ENCODE peak calls at places on chromosome 1, in four cellular contexts. U is AG08396, M is omental fat pad, Z is nucleus accumbens. Q is an unnamed sample.

GRCh38 chr1:74733616-74734484 is 898 bp downstream of the TYW3 start:
- DNase-seq in Z (peak), M (no peak), U (peak), Q (no peak)

GRCh38 chr1:78447096-78447495 is 43.7 kb upstream of the PTGFR start:
- DNase-seq in M (no peak), Z (no peak), U (no peak), Q (no peak)

GRCh38 chr1:53715478-53715877 is 23.5 kb downstream of the GLIS1 start:
- DNase-seq in U (peak), Z (no peak), M (no peak), Q (no peak)

GRCh38 chr1:111934346-111934745 is 55.1 kb downstream of the KCND3 start:
- DNase-seq in M (no peak), U (no peak), Z (no peak), Q (no peak)

GRCh38 chr1:169959696-169960095 is 66.0 kb upstream of the SCYL3 start:
- DNase-seq in M (no peak), U (no peak), Z (no peak), Q (no peak)

GRCh38 chr1:116709666-116710167 is 42.2 kb upstream of the IGSF3 start:
- DNase-seq in M (no peak), Z (no peak), U (no peak), Q (no peak)

GRCh38 chr1:201006450-201006849 is 17.1 kb downstream of the KIF21B start:
- DNase-seq in U (no peak), Z (no peak), M (no peak), Q (no peak)

GRCh38 chr1:19872190-19872589 is 10.0 kb upstream of the OTUD3 start:
- DNase-seq in M (no peak), U (no peak), Z (no peak), Q (peak)

GRCh38 chr1:8560611-8561544 is 243.0 kb downstream of the SLC45A1 start:
- DNase-seq in Z (peak), U (peak), M (no peak), Q (peak)

GRCh38 chr1:3510136-3510955 is 55.9 kb downstream of the ARHGEF16 start:
- DNase-seq in M (no peak), Z (no peak), U (no peak), Q (no peak)

GRCh38 chr1:42418516-42418915 is 37.3 kb downstream of the ZMYND12 start:
- DNase-seq in M (no peak), U (no peak), Z (no peak), Q (no peak)

GRCh38 chr1:9873992-9874391 is 36.1 kb downstream of the CTNNBIP1 start:
- DNase-seq in Z (no peak), M (no peak), U (no peak), Q (no peak)

GRCh38 chr1:88354256-88354655 is 329.8 kb upstream of the PKN2 start:
- DNase-seq in Z (no peak), M (no peak), U (no peak), Q (no peak)

GRCh38 chr1:96722161-96722908 is 751 bp downstream of the PTBP2 start:
- DNase-seq in Z (peak), U (peak), M (no peak), Q (peak)

GRCh38 chr1:233281711-233282581 is 13.6 kb downstream of the PCNX2 start:
- DNase-seq in Z (no peak), U (peak), M (no peak), Q (no peak)

GRCh38 chr1:21906173-21907078 is 30.7 kb downstream of the HSPG2 start:
- DNase-seq in U (no peak), M (no peak), Z (no peak), Q (peak)

GRCh38 chr1:111707906-111708305 is 31.3 kb downstream of the INKA2 start:
- DNase-seq in Z (no peak), U (no peak), M (no peak), Q (no peak)

GRCh38 chr1:72241397-72241796 is 40.9 kb downstream of the NEGR1 start:
- DNase-seq in U (no peak), M (no peak), Z (no peak), Q (no peak)

GRCh38 chr1:30990594-30990993 is 74.9 kb downstream of the PUM1 start:
- DNase-seq in M (no peak), Z (no peak), U (no peak), Q (no peak)

GRCh38 chr1:62076286-62076685 is 118.4 kb upstream of the L1TD1 start:
- DNase-seq in Z (no peak), U (no peak), M (no peak), Q (peak)

GRCh38 chr1:173193639-173194038 is 13.5 kb downstream of the TNFSF4 start:
- DNase-seq in U (no peak), M (no peak), Z (no peak), Q (no peak)

GRCh38 chr1:38775175-38775845 is 84.3 kb downstream of the RRAGC start:
- DNase-seq in M (no peak), Z (no peak), U (no peak), Q (no peak)

GRCh38 chr1:8903908-8904650 is 25.6 kb upstream of the ENO1 start:
- DNase-seq in M (peak), Z (no peak), U (peak), Q (peak)

Q was measured in hepatocyte.